ENCODE peak calls at places on chromosomes 16 and 17, in eight cellular contexts. W is GM04504; Z is NCI-H146; F is endothelial cell; X is stimulated activated CD4-positive, alpha-beta T cell treated with anti-CD3 and anti-CD28 coated beads, Interleukin-2, amount 100 ng/mL, for 48 hours; A is T-helper 9 cell; U is CD4-positive, alpha-beta T cell; J is epithelial cell of esophagus. T is an unnamed sample.

GRCh38 chr16:86955136-86955890 is 361.9 kb downstream of the C16orf95 start:
- DNase-seq in J (no peak), U (no peak), Z (no peak), A (no peak), F (no peak), X (no peak), W (no peak), T (no peak)

GRCh38 chr16:57667526-57668258 is 414 bp upstream of the ADGRG3 start:
- DNase-seq in W (no peak), F (no peak), Z (no peak), X (no peak), U (no peak), J (no peak), A (no peak), T (no peak)

GRCh38 chr17:11948791-11949190 is 48.5 kb downstream of the ZNF18 start:
- DNase-seq in X (no peak), J (peak), F (no peak), Z (no peak), U (no peak), A (no peak), W (peak), T (peak)

GRCh38 chr17:46063239-46063638 is 64.2 kb downstream of the STH start:
- DNase-seq in X (no peak), F (no peak), W (peak), J (peak), A (no peak), U (no peak), Z (no peak), T (peak)

GRCh38 chr16:64459821-64460220 is 662.0 kb downstream of the CDH11 start:
- DNase-seq in U (no peak), W (peak), J (no peak), X (no peak), A (no peak), Z (no peak), F (no peak), T (no peak)

GRCh38 chr17:81713004-81713555 is 996 bp downstream of the SLC25A10 start:
- DNase-seq in X (no peak), F (no peak), Z (peak), A (no peak), W (no peak), J (peak), U (no peak), T (no peak)

GRCh38 chr16:81273223-81273940 is 34.9 kb downstream of the BCO1 start:
- DNase-seq in U (no peak), W (no peak), A (no peak), X (no peak), F (no peak), J (no peak), Z (no peak), T (no peak)

GRCh38 chr16:85573696-85574641 is 39.2 kb upstream of the GSE1 start:
- DNase-seq in F (no peak), U (no peak), A (no peak), W (no peak), J (peak), Z (no peak), X (no peak), T (no peak)

GRCh38 chr17:37834168-37834567 is 89.3 kb upstream of the HNF1B start:
- DNase-seq in W (no peak), X (no peak), F (no peak), Z (no peak), J (no peak), A (no peak), U (no peak), T (no peak)

GRCh38 chr17:66687570-66688284 is 147.2 kb upstream of the CACNG5 start:
- DNase-seq in J (no peak), A (no peak), W (no peak), F (no peak), Z (no peak), U (no peak), X (no peak), T (no peak)

GRCh38 chr17:58153046-58153445 is 4.9 kb downstream of the OR4D1 start:
- DNase-seq in U (peak), J (no peak), F (no peak), W (no peak), A (peak), X (peak), Z (no peak), T (no peak)

GRCh38 chr17:78882546-78883089 is 20.4 kb downstream of the CEP295NL start:
- DNase-seq in J (no peak), W (no peak), X (no peak), F (no peak), U (no peak), A (no peak), Z (no peak), T (no peak)

GRCh38 chr16:5330058-5330457 is 232.5 kb upstream of the EEF2KMT start:
- DNase-seq in F (no peak), U (no peak), J (no peak), A (no peak), W (no peak), Z (no peak), X (no peak), T (no peak)

GRCh38 chr17:6261496-6261895 is 173.4 kb downstream of the AIPL1 start:
- DNase-seq in F (no peak), J (no peak), A (no peak), W (no peak), Z (no peak), X (no peak), U (no peak), T (no peak)

GRCh38 chr16:73996624-73997339 is 299.8 kb upstream of the PSMD7 start:
- DNase-seq in W (no peak), X (no peak), Z (no peak), U (no peak), A (no peak), J (peak), F (no peak), T (no peak)

T was measured in RWPE1.